ENCODE peak calls at places on chromosomes 1 and 21, in eight cellular contexts. L is lung, X is uterus, N is GM23248, E is cardiac muscle cell, I is neural progenitor cell, U is fibroblast of the aortic adventitia, B is astrocyte. R is an unnamed sample.
A peak's percentile ranks its signal among the peaks of the same experiment; 100 is the strongest.

GRCh38 chr1:58781541-58782307 is 2.1 kb downstream of the JUN start:
- DNase-seq in B (peak; percentile 51), L (peak; percentile 54), X (peak; percentile 82), U (peak; percentile 77), N (peak; percentile 77), I (peak; percentile 60), E (peak; percentile 80), R (peak; percentile 67)

GRCh38 chr1:18149113-18149641 is 41.6 kb downstream of the IGSF21 start:
- DNase-seq in B (no peak), X (no peak), E (no peak), U (no peak), N (peak; percentile 33), I (peak; percentile 53), L (no peak), R (no peak)

GRCh38 chr1:234373938-234374240 is 633 bp downstream of the COA6 start:
- DNase-seq in X (no peak), L (no peak), I (no peak), E (no peak), N (no peak), U (no peak), B (no peak), R (no peak)

GRCh38 chr21:46297311-46298082 is 11.4 kb downstream of the YBEY start:
- DNase-seq in N (peak; percentile 60), L (no peak), U (no peak), X (peak; percentile 32), B (no peak), E (no peak), I (no peak), R (peak; percentile 31)

GRCh38 chr1:205375816-205376545 is 19.3 kb upstream of the KLHDC8A start:
- DNase-seq in U (peak; percentile 41), X (peak; percentile 46), I (peak; percentile 79), N (peak; percentile 88), B (no peak), E (peak; percentile 72), L (no peak), R (peak; percentile 68)

GRCh38 chr1:147567594-147568381 is 26.5 kb downstream of the BCL9 start:
- DNase-seq in E (peak; percentile 22), I (peak; percentile 53), U (no peak), B (no peak), X (no peak), L (no peak), N (no peak), R (no peak)

GRCh38 chr1:109531826-109532364 is 7.8 kb upstream of the GPR61 start:
- DNase-seq in E (no peak), X (no peak), U (no peak), L (no peak), I (no peak), B (no peak), N (no peak), R (peak; percentile 19)

GRCh38 chr1:246397046-246397445 is 110.0 kb downstream of the SMYD3 start:
- DNase-seq in E (no peak), I (no peak), U (no peak), N (no peak), B (no peak), X (no peak), L (no peak), R (no peak)

GRCh38 chr1:12230549-12231275 is 882 bp downstream of the VPS13D start:
- DNase-seq in I (peak; percentile 46), X (peak; percentile 23), U (no peak), N (peak; percentile 68), L (peak; percentile 83), B (no peak), E (peak; percentile 59), R (no peak)

GRCh38 chr21:25171438-25171837 is 435.8 kb downstream of the MRPL39 start:
- DNase-seq in U (peak; percentile 0), N (peak; percentile 4), L (no peak), I (no peak), E (no peak), B (peak; percentile 77), X (no peak), R (peak; percentile 15)

GRCh38 chr21:31293986-31294385 is 50.1 kb downstream of the TIAM1 start:
- DNase-seq in X (peak; percentile 21), N (peak; percentile 92), I (no peak), U (peak; percentile 89), L (no peak), E (no peak), B (peak; percentile 96), R (peak; percentile 90)

GRCh38 chr1:238409947-238410346 is 519.2 kb upstream of the ZP4 start:
- DNase-seq in N (peak; percentile 50), E (no peak), L (no peak), X (no peak), B (peak; percentile 96), U (peak; percentile 85), I (no peak), R (peak; percentile 87)

GRCh38 chr1:160777486-160778089 is 18.4 kb upstream of the LY9 start:
- DNase-seq in B (no peak), X (no peak), I (peak; percentile 66), N (peak; percentile 10), E (peak; percentile 55), U (peak; percentile 6), L (peak; percentile 46), R (peak; percentile 3)

GRCh38 chr1:169696273-169697100 is 14.9 kb downstream of the SELL start:
- DNase-seq in B (no peak), N (no peak), U (no peak), I (no peak), X (no peak), E (no peak), L (no peak), R (no peak)

GRCh38 chr1:154760469-154760933 is 109.6 kb downstream of the KCNN3 start:
- DNase-seq in B (no peak), I (peak; percentile 83), N (peak; percentile 33), U (no peak), E (peak; percentile 80), L (peak; percentile 76), X (peak; percentile 62), R (no peak)

GRCh38 chr1:84940481-84940880 is 47.5 kb upstream of the LPAR3 start:
- DNase-seq in E (no peak), N (peak; percentile 28), L (no peak), I (no peak), U (no peak), X (no peak), B (peak; percentile 19), R (no peak)

GRCh38 chr1:55214214-55214902 is 806 bp downstream of the USP24 start:
- DNase-seq in L (peak; percentile 49), N (peak; percentile 55), U (no peak), X (peak; percentile 41), I (peak; percentile 80), B (no peak), E (peak; percentile 50), R (no peak)

DNA sequence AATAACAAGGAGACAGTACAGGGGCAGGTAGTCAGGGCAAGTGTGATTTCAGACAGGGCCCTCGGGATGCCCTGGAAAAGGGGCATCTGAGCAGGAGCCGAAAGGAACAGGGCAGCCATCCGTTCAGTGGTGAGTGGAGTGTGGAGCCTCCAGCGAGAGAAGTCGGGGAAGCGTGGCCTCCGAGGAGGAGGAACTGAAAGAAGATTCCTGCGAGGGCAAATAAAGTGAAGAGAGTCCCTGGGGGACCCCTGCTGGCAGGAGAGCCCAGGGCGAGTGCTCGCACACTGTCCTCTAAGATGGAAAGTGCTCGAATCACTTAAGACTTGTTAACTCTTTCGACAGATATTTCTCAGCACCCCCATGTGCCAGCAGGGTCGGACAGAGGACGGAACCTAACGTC is 3.5 kb upstream of the UTS2 start:
- DNase-seq in I (peak; percentile 7), L (no peak), B (no peak), X (no peak), N (no peak), E (no peak), U (no peak), R (peak; percentile 12)
- H3K4me3 ChIP-seq in I (no peak overlapping the region), L (no peak overlapping the region), B (no peak overlapping the region), X (no peak overlapping the region), N (no peak overlapping the region), E (no peak overlapping the region), U (no peak overlapping the region), R (no peak overlapping the region)

DNA sequence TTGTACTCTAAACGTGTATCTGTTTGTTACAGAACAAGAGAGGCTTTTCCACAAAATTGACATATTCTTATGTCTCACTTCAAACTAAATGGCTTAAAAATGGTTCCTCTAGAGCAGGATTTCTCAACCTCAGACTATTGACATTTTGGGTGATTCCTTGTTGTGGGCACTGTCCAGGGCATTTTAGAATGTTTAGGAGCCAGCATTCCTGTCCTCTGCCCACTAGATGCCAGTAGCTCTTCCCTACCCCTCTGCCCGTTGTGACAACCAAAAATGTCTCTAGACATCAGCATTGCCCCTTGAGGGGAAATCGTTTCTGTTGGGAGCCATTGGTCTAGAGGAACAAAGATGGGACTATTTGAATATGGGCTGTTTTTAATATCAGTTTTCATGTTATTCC is 17.3 kb downstream of the SMAP2 start:
- DNase-seq in X (no peak), E (no peak), U (no peak), L (no peak), I (no peak), N (no peak), B (no peak), R (no peak)
- H3K4me3 ChIP-seq in X (no peak overlapping the region), E (no peak overlapping the region), U (no peak overlapping the region), L (no peak overlapping the region), I (no peak overlapping the region), N (no peak overlapping the region), B (no peak overlapping the region), R (no peak overlapping the region)

GRCh38 chr1:9805006-9805526 is 18.7 kb downstream of the CLSTN1 start:
- DNase-seq in B (no peak), U (no peak), N (no peak), X (no peak), I (no peak), L (no peak), E (no peak), R (no peak)
- H3K4me3 ChIP-seq in B (no peak overlapping the region), U (no peak overlapping the region), N (no peak overlapping the region), X (no peak overlapping the region), I (no peak overlapping the region), L (no peak overlapping the region), E (no peak overlapping the region), R (no peak overlapping the region)

GRCh38 chr1:26996024-26996423 is 2.5 kb downstream of the TRNP1 start:
- DNase-seq in B (no peak), N (peak; percentile 79), X (no peak), L (no peak), E (no peak), I (no peak), U (peak; percentile 58), R (peak; percentile 54)

GRCh38 chr1:26994020-26994745 is 691 bp downstream of the TRNP1 start:
- DNase-seq in U (no peak), L (no peak), I (peak; percentile 77), N (peak; percentile 69), X (no peak), B (no peak), E (peak; percentile 62), R (no peak)

GRCh38 chr1:26993237-26994019 is at the start of gene TRNP1:
- DNase-seq in L (peak; percentile 70), X (peak; percentile 62), I (peak; percentile 91), U (peak; percentile 74), E (peak; percentile 92), B (peak; percentile 45), N (peak; percentile 91), R (peak; percentile 81)

GRCh38 chr1:26996665-26997064 is 3.2 kb downstream of the TRNP1 start:
- DNase-seq in E (no peak), X (no peak), I (no peak), N (no peak), B (no peak), L (no peak), U (no peak), R (no peak)

GRCh38 chr1:26994772-26995625 is 1.5 kb downstream of the TRNP1 start:
- DNase-seq in B (no peak), N (peak; percentile 71), X (no peak), U (no peak), L (no peak), I (no peak), E (no peak), R (no peak)
- H3K4me3 ChIP-seq in B (peak overlapping the region; percentile 64), N (peak overlapping the region; percentile 82), X (peak overlapping the region; percentile 69), U (peak overlapping the region; percentile 77), L (no peak overlapping the region), I (peak overlapping the region; percentile 57), E (peak overlapping the region; percentile 64), R (peak overlapping the region; percentile 90)